ENCODE peak calls at places on chromosomes 1 and 21, in five cellular contexts. One of them, this sample, is unnamed.
A peak's percentile ranks its signal among the peaks of the same experiment; 100 is the strongest.

GRCh38 chr1:154193821-154194220 is 1.9 kb upstream of the TPM3 start:
- DNase-seq in GM13976: no peak
- DNase-seq in IMR-90: no peak
- DNase-seq in Calu3: peak; percentile 19
- DNase-seq in EH: peak; percentile 48
- DNase-seq in this sample: no peak

GRCh38 chr1:180444522-180444921 is 57.9 kb downstream of the ACBD6 start:
- DNase-seq in GM13976: no peak
- DNase-seq in IMR-90: no peak
- DNase-seq in Calu3: no peak
- DNase-seq in EH: no peak
- DNase-seq in this sample: no peak

GRCh38 chr1:37034301-37035013 is at the start of gene GRIK3:
- DNase-seq in GM13976: no peak
- DNase-seq in IMR-90: no peak
- DNase-seq in Calu3: no peak
- DNase-seq in EH: no peak
- DNase-seq in this sample: peak; percentile 38

GRCh38 chr1:89363638-89364536 is at the start of gene GBP6:
- DNase-seq in GM13976: no peak
- DNase-seq in IMR-90: no peak
- DNase-seq in Calu3: no peak
- DNase-seq in EH: peak; percentile 3
- DNase-seq in this sample: no peak

GRCh38 chr1:11571906-11572616 is 82.2 kb downstream of the FBXO2 start:
- DNase-seq in GM13976: no peak
- DNase-seq in IMR-90: no peak
- DNase-seq in Calu3: no peak
- DNase-seq in EH: no peak
- DNase-seq in this sample: no peak

GRCh38 chr21:42864286-42864685 is 15.1 kb downstream of the WDR4 start:
- DNase-seq in GM13976: no peak
- DNase-seq in IMR-90: no peak
- DNase-seq in Calu3: no peak
- DNase-seq in EH: no peak
- DNase-seq in this sample: no peak

GRCh38 chr21:20968391-20968790 is 29.8 kb upstream of the NCAM2 start:
- DNase-seq in GM13976: no peak
- DNase-seq in IMR-90: no peak
- DNase-seq in Calu3: no peak
- DNase-seq in EH: no peak
- DNase-seq in this sample: no peak

GRCh38 chr1:29470087-29470787 is 233.9 kb downstream of the PTPRU start:
- DNase-seq in GM13976: no peak
- DNase-seq in IMR-90: no peak
- DNase-seq in Calu3: no peak
- DNase-seq in EH: no peak
- DNase-seq in this sample: no peak

GRCh38 chr21:16072692-16073091 is 342.9 kb downstream of the USP25 start:
- DNase-seq in GM13976: no peak
- DNase-seq in IMR-90: peak; percentile 93
- DNase-seq in Calu3: no peak
- DNase-seq in EH: peak; percentile 58
- DNase-seq in this sample: peak; percentile 62

GRCh38 chr21:16193758-16194606 is 464.2 kb downstream of the USP25 start:
- DNase-seq in GM13976: no peak
- DNase-seq in IMR-90: peak; percentile 79
- DNase-seq in Calu3: peak; percentile 21
- DNase-seq in EH: peak; percentile 63
- DNase-seq in this sample: peak; percentile 65

GRCh38 chr1:229238674-229239415 is 32.1 kb upstream of the RAB4A start:
- DNase-seq in GM13976: no peak
- DNase-seq in IMR-90: no peak
- DNase-seq in Calu3: no peak
- DNase-seq in EH: peak; percentile 36
- DNase-seq in this sample: no peak

GRCh38 chr21:46095106-46095719 is 2.7 kb upstream of the COL6A2 start:
- DNase-seq in GM13976: no peak
- DNase-seq in IMR-90: no peak
- DNase-seq in Calu3: no peak
- DNase-seq in EH: no peak
- DNase-seq in this sample: no peak

GRCh38 chr1:208231929-208232360 is 12.2 kb downstream of the PLXNA2 start:
- DNase-seq in GM13976: no peak
- DNase-seq in IMR-90: peak; percentile 87
- DNase-seq in Calu3: no peak
- DNase-seq in EH: peak; percentile 93
- DNase-seq in this sample: no peak

GRCh38 chr1:1118893-1119220 is 3.0 kb upstream of the C1orf159 start:
- DNase-seq in GM13976: no peak
- DNase-seq in IMR-90: no peak
- DNase-seq in Calu3: no peak
- DNase-seq in EH: no peak
- DNase-seq in this sample: no peak

GRCh38 chr1:39827201-39827600 is 38.5 kb upstream of the BMP8B start:
- DNase-seq in GM13976: no peak
- DNase-seq in IMR-90: no peak
- DNase-seq in Calu3: no peak
- DNase-seq in EH: no peak
- DNase-seq in this sample: peak; percentile 30

GRCh38 chr1:10515627-10516026 is 40.9 kb downstream of the PEX14 start:
- DNase-seq in GM13976: no peak
- DNase-seq in IMR-90: no peak
- DNase-seq in Calu3: no peak
- DNase-seq in EH: no peak
- DNase-seq in this sample: no peak

GRCh38 chr1:6287029-6287428 is 26.1 kb upstream of the GPR153 start:
- DNase-seq in GM13976: no peak
- DNase-seq in IMR-90: no peak
- DNase-seq in Calu3: no peak
- DNase-seq in EH: no peak
- DNase-seq in this sample: no peak

GRCh38 chr1:114134518-114134917 is 19.2 kb downstream of the SYT6 start:
- DNase-seq in GM13976: no peak
- DNase-seq in IMR-90: no peak
- DNase-seq in Calu3: no peak
- DNase-seq in EH: no peak
- DNase-seq in this sample: peak; percentile 30

GRCh38 chr1:99496067-99496466 is 149.8 kb upstream of the PALMD start:
- DNase-seq in GM13976: no peak
- DNase-seq in IMR-90: no peak
- DNase-seq in Calu3: no peak
- DNase-seq in EH: peak; percentile 6
- DNase-seq in this sample: no peak

GRCh38 chr1:219459321-219460105 is 153.4 kb downstream of the ZC3H11B start:
- DNase-seq in GM13976: no peak
- DNase-seq in IMR-90: no peak
- DNase-seq in Calu3: no peak
- DNase-seq in EH: peak; percentile 38
- DNase-seq in this sample: no peak

GRCh38 chr21:46142581-46143473 is 12.6 kb downstream of the FTCD start:
- DNase-seq in GM13976: no peak
- DNase-seq in IMR-90: no peak
- DNase-seq in Calu3: no peak
- DNase-seq in EH: no peak
- DNase-seq in this sample: no peak

GRCh38 chr1:211579434-211580302 is 707 bp upstream of the SLC30A1 start:
- DNase-seq in GM13976: no peak
- DNase-seq in IMR-90: peak; percentile 23
- DNase-seq in Calu3: peak; percentile 82
- DNase-seq in EH: peak; percentile 59
- DNase-seq in this sample: peak; percentile 94

GRCh38 chr1:202164271-202165037 is 4.1 kb upstream of the PTPN7 start:
- DNase-seq in GM13976: peak; percentile 90
- DNase-seq in IMR-90: no peak
- DNase-seq in Calu3: no peak
- DNase-seq in EH: no peak
- DNase-seq in this sample: no peak

GRCh38 chr1:31867546-31867945 is 51.7 kb upstream of the SPOCD1 start:
- DNase-seq in GM13976: no peak
- DNase-seq in IMR-90: no peak
- DNase-seq in Calu3: no peak
- DNase-seq in EH: no peak
- DNase-seq in this sample: no peak

GRCh38 chr1:6330410-6330827 is 63.1 kb downstream of the ACOT7 start:
- DNase-seq in GM13976: no peak
- DNase-seq in IMR-90: peak; percentile 82
- DNase-seq in Calu3: no peak
- DNase-seq in EH: peak; percentile 86
- DNase-seq in this sample: peak; percentile 28

This sample was measured in hepatocyte.